ENCODE peak calls at places on chromosomes 1 and 21, in eight cellular contexts. U is DMS 273 treated with DMSO at 0.1 percent for 48 hours, Z is activated T-cell treated with anti-CD3 and anti-CD28 coated beads for 24 hours, H is fibroblast of the conjunctiva, J is hypothalamus, N is cardiac fibroblast, A is NCI-H1694, W is A549. I is an unnamed sample.
A peak's percentile ranks its signal among the peaks of the same experiment; 100 is the strongest.

GRCh38 chr1:190608282-190608681 is 130.6 kb upstream of the BRINP3 start:
- DNase-seq in Z (no peak), A (no peak), N (no peak), W (no peak), J (no peak), H (no peak), U (no peak), I (no peak)

GRCh38 chr1:38084113-38084512 is 37.5 kb upstream of the POU3F1 start:
- DNase-seq in H (no peak), A (no peak), W (no peak), Z (no peak), U (no peak), J (no peak), N (no peak), I (no peak)

GRCh38 chr1:245997471-245998258 is 509.4 kb downstream of the SMYD3 start:
- DNase-seq in A (no peak), N (peak; percentile 88), Z (no peak), W (peak; percentile 29), J (no peak), H (no peak), U (no peak), I (no peak)

GRCh38 chr1:43947061-43947889 is 525 bp downstream of the IPO13 start:
- DNase-seq in N (no peak), U (no peak), J (peak; percentile 30), H (no peak), A (no peak), W (no peak), Z (no peak), I (no peak)

GRCh38 chr1:115457295-115457694 is 119.2 kb upstream of the NGF start:
- DNase-seq in J (peak; percentile 1), Z (no peak), N (no peak), U (no peak), A (no peak), W (no peak), H (no peak), I (no peak)

GRCh38 chr1:23601968-23602876 is 42.9 kb upstream of the ID3 start:
- DNase-seq in W (no peak), J (no peak), N (no peak), H (no peak), Z (no peak), A (no peak), U (no peak), I (no peak)

GRCh38 chr1:223707270-223708000 is 4.9 kb upstream of the CAPN2 start:
- DNase-seq in A (no peak), U (no peak), Z (no peak), W (peak; percentile 97), J (peak; percentile 23), N (peak; percentile 95), H (peak; percentile 95), I (no peak)

GRCh38 chr1:10429868-10430215 is 391 bp upstream of the CENPS start:
- DNase-seq in Z (no peak), H (no peak), A (no peak), W (no peak), N (peak; percentile 39), J (no peak), U (no peak), I (no peak)

GRCh38 chr1:30965914-30966313 is 57.4 kb upstream of the SDC3 start:
- DNase-seq in U (no peak), A (peak; percentile 41), N (no peak), H (no peak), W (no peak), J (no peak), Z (no peak), I (no peak)

GRCh38 chr1:20551945-20552727 is at the start of gene FAM43B:
- DNase-seq in A (peak; percentile 63), H (no peak), N (peak; percentile 56), W (peak; percentile 62), J (peak; percentile 83), U (no peak), Z (no peak), I (no peak)

GRCh38 chr1:91712981-91713841 is 172.7 kb downstream of the TGFBR3 start:
- DNase-seq in Z (peak; percentile 36), W (no peak), J (no peak), A (no peak), U (no peak), N (peak; percentile 81), H (peak; percentile 30), I (peak; percentile 53)

GRCh38 chr21:37829447-37829846 is 86.8 kb downstream of the KCNJ6 start:
- DNase-seq in Z (no peak), A (peak; percentile 88), J (no peak), W (peak; percentile 52), N (peak; percentile 15), H (no peak), U (peak; percentile 86), I (no peak)

GRCh38 chr1:26786437-26787380 is 1.0 kb upstream of the PIGV start:
- DNase-seq in J (peak; percentile 29), N (peak; percentile 91), A (no peak), H (peak; percentile 80), Z (no peak), W (no peak), U (no peak), I (peak; percentile 40)

GRCh38 chr1:153375511-153375910 is at the start of gene S100A12:
- DNase-seq in W (peak; percentile 13), N (peak; percentile 69), A (no peak), U (no peak), Z (no peak), J (no peak), H (peak; percentile 40), I (no peak)

GRCh38 chr1:197178998-197179397 is 32.5 kb upstream of the ASPM start:
- DNase-seq in H (peak; percentile 23), N (peak; percentile 75), W (peak; percentile 74), J (no peak), U (no peak), A (no peak), Z (no peak), I (no peak)

GRCh38 chr1:180779584-180779983 is 133.1 kb upstream of the KIAA1614 start:
- DNase-seq in W (no peak), H (no peak), A (no peak), J (no peak), Z (no peak), U (no peak), N (no peak), I (no peak)

GRCh38 chr1:243731301-243731891 is 118.6 kb downstream of the AKT3 start:
- DNase-seq in H (no peak), W (no peak), A (no peak), Z (no peak), J (peak; percentile 62), N (peak; percentile 83), U (no peak), I (no peak)

GRCh38 chr1:94283462-94283861 is 46.1 kb upstream of the ARHGAP29 start:
- DNase-seq in W (no peak), A (no peak), U (no peak), Z (no peak), J (no peak), N (no peak), H (no peak), I (no peak)

GRCh38 chr1:21921100-21921875 is 15.8 kb downstream of the HSPG2 start:
- DNase-seq in Z (no peak), W (no peak), H (no peak), J (no peak), U (no peak), N (no peak), A (no peak), I (no peak)

GRCh38 chr21:44846485-44847260 is 26.8 kb downstream of the PTTG1IP start:
- DNase-seq in N (peak; percentile 56), U (no peak), Z (peak; percentile 38), H (no peak), W (no peak), J (peak; percentile 26), A (no peak), I (peak; percentile 43)

GRCh38 chr1:230781596-230781995 is 34.4 kb downstream of the CAPN9 start:
- DNase-seq in W (no peak), H (no peak), J (no peak), Z (no peak), U (no peak), N (no peak), A (no peak), I (no peak)

GRCh38 chr1:161702250-161702649 is 4.8 kb upstream of the FCRLA start:
- DNase-seq in W (peak; percentile 94), N (no peak), Z (no peak), U (no peak), J (no peak), A (no peak), H (no peak), I (no peak)

GRCh38 chr1:231855395-231855794 is 228.8 kb downstream of the DISC1 start:
- DNase-seq in W (no peak), J (no peak), N (no peak), Z (no peak), A (no peak), U (no peak), H (no peak), I (no peak)

GRCh38 chr21:34582506-34583150 is 32.3 kb downstream of the RCAN1 start:
- DNase-seq in A (no peak), W (peak; percentile 28), J (no peak), N (peak; percentile 69), H (peak; percentile 22), Z (no peak), U (no peak), I (peak; percentile 10)

GRCh38 chr1:66305927-66306326 is 228.0 kb upstream of the SGIP1 start:
- DNase-seq in N (no peak), J (no peak), H (no peak), U (no peak), A (no peak), W (no peak), Z (no peak), I (no peak)

GRCh38 chr21:33936221-33937038 is 20.8 kb upstream of the ATP5PO start:
- DNase-seq in Z (no peak), H (no peak), J (no peak), W (no peak), U (no peak), N (peak; percentile 43), A (no peak), I (no peak)

GRCh38 chr21:44439211-44439600 is 16.1 kb upstream of the LRRC3 start:
- DNase-seq in A (no peak), U (no peak), Z (no peak), J (no peak), N (no peak), W (no peak), H (no peak), I (no peak)

GRCh38 chr21:34938079-34938764 is 110.9 kb downstream of the RUNX1 start:
- DNase-seq in U (no peak), H (no peak), W (no peak), J (no peak), A (no peak), Z (no peak), N (peak; percentile 12), I (no peak)

GRCh38 chr1:7190261-7190660 is 405.0 kb downstream of the CAMTA1 start:
- DNase-seq in J (no peak), Z (no peak), W (no peak), A (no peak), N (no peak), U (no peak), H (no peak), I (no peak)

GRCh38 chr1:108190686-108191416 is 9.3 kb downstream of the SLC25A24 start:
- DNase-seq in W (no peak), Z (no peak), A (no peak), H (no peak), J (no peak), U (no peak), N (no peak), I (peak; percentile 15)

GRCh38 chr1:201170533-201171062 is 16.3 kb upstream of the TMEM9 start:
- DNase-seq in W (peak; percentile 92), U (peak; percentile 71), A (peak; percentile 61), N (peak; percentile 90), Z (peak; percentile 58), J (peak; percentile 96), H (peak; percentile 92), I (peak; percentile 81)

I was measured in stimulated activated naive B cell treated with anti-CD40 and anti-IgM and Interleukin-4, amounts not matched to agents 10 μg/mL and 1 μg/mL and 100 μg/mL, for 72 hours.